ENCODE peak calls at places on chromosomes 2 and 18, in seven cellular contexts. O is body of pancreas, M is IMR-90, B is ovary, S is suprapubic skin, X is endothelial cell of umbilical vein, N is K562. Z is an unnamed sample. For H3K4me1, the result is how much of the 10 kb centered on the place peaks cover.

GRCh38 chr18:32576296-32576916 is 105.7 kb upstream of the GAREM1 start:
- DNase-seq in X (peak), B (no peak), S (no peak), O (no peak), N (peak), M (peak), Z (no peak)

GRCh38 chr2:25685030-25685429 is 11.7 kb upstream of the DTNB start:
- DNase-seq in S (no peak), X (no peak), M (no peak), B (no peak), N (no peak), O (no peak), Z (no peak)

GRCh38 chr2:36453652-36454051 is 98.1 kb downstream of the CRIM1 start:
- DNase-seq in B (no peak), S (no peak), X (no peak), N (no peak), O (no peak), M (peak), Z (no peak)

GRCh38 chr18:58359226-58360019 is 269.5 kb downstream of the ALPK2 start:
- DNase-seq in N (no peak), M (peak), X (no peak), S (no peak), B (no peak), O (no peak), Z (no peak)

GRCh38 chr18:47930086-47930843 is at the start of gene SMAD2:
- DNase-seq in M (peak), B (peak), N (peak), O (peak), S (peak), X (peak), Z (peak)

GRCh38 chr2:136527560-136527959 is 237.8 kb upstream of the THSD7B start:
- DNase-seq in S (no peak), N (peak), X (no peak), O (no peak), B (no peak), M (no peak), Z (no peak)

GRCh38 chr2:52512760-52513159 is 1254.8 kb upstream of the CHAC2 start:
- DNase-seq in B (no peak), M (no peak), S (no peak), X (no peak), N (no peak), O (no peak), Z (no peak)

GRCh38 chr2:217512259-217512658 is 490.5 kb downstream of the TNS1 start:
- DNase-seq in S (no peak), X (no peak), N (no peak), O (no peak), B (no peak), M (no peak), Z (no peak)

GRCh38 chr18:23038712-23039111 is 96.6 kb upstream of the CABLES1 start:
- DNase-seq in B (no peak), M (peak), S (no peak), O (no peak), X (no peak), N (no peak), Z (no peak)

GRCh38 chr2:127048969-127049897 is 57.7 kb downstream of the BIN1 start:
- DNase-seq in X (no peak), B (peak), N (no peak), S (peak), O (peak), M (no peak), Z (no peak)

GRCh38 chr2:63843093-63843492 is 1.4 kb downstream of the UGP2 start:
- DNase-seq in M (no peak), S (no peak), O (no peak), N (no peak), B (no peak), X (no peak), Z (no peak)

GRCh38 chr2:43082111-43082877 is 144.1 kb downstream of the ZFP36L2 start:
- DNase-seq in N (no peak), M (peak), X (peak), B (no peak), O (no peak), S (no peak), Z (peak)

GRCh38 chr2:226118471-226119429 is 680.9 kb downstream of the IRS1 start:
- DNase-seq in N (no peak), X (no peak), O (no peak), B (no peak), M (peak), S (no peak), Z (no peak)

GRCh38 chr2:72937356-72937669 is 20.0 kb downstream of the EMX1 start:
- DNase-seq in M (no peak), O (no peak), B (no peak), X (no peak), S (no peak), N (no peak), Z (no peak)

GRCh38 chr2:183035298-183035953 is 2.8 kb downstream of the NCKAP1 start:
- DNase-seq in N (peak), S (no peak), B (no peak), X (no peak), O (no peak), M (peak), Z (no peak)

GRCh38 chr18:46856975-46857374 is 60.3 kb downstream of the PIAS2 start:
- DNase-seq in N (no peak), X (no peak), S (no peak), M (no peak), O (no peak), B (no peak), Z (no peak)

GRCh38 chr2:13481201-13481600 is 764.5 kb downstream of the TRIB2 start:
- DNase-seq in M (no peak), X (no peak), O (no peak), N (no peak), S (no peak), B (no peak), Z (no peak)

GRCh38 chr2:105428387-105429018 is 29.7 kb upstream of the FHL2 start:
- DNase-seq in X (no peak), M (no peak), S (no peak), B (no peak), O (no peak), N (no peak), Z (no peak)

GRCh38 chr2:240586919-240587800 is 626 bp downstream of the CAPN10 start:
- DNase-seq in B (peak), O (no peak), X (peak), M (no peak), N (peak), S (no peak), Z (peak)

GRCh38 chr2:219285894-219286425 is 6.8 kb downstream of the DNAJB2 start:
- DNase-seq in S (no peak), X (no peak), N (peak), B (peak), O (no peak), M (peak), Z (no peak)

GRCh38 chr2:241180495-241180894 is 8.0 kb upstream of the ANO7 start:
- DNase-seq in M (no peak), B (no peak), N (no peak), O (no peak), X (no peak), S (no peak), Z (no peak)

GRCh38 chr18:76351961-76352581 is 143.0 kb downstream of the ZNF516 start:
- DNase-seq in S (no peak), B (peak), M (peak), X (no peak), N (no peak), O (peak), Z (no peak)

GRCh38 chr2:190858817-190859216 is 21.8 kb upstream of the GLS start:
- DNase-seq in N (no peak), S (no peak), O (no peak), B (no peak), M (peak), X (no peak), Z (no peak)

GRCh38 chr2:234980476-234981187 is 28.8 kb downstream of the SH3BP4 start:
- DNase-seq in O (peak), N (no peak), S (no peak), M (no peak), X (peak), B (no peak), Z (no peak)

GRCh38 chr18:22410126-22410525 is 7.6 kb downstream of the CTAGE1 start:
- DNase-seq in B (no peak), S (no peak), N (no peak), M (no peak), O (no peak), X (no peak), Z (no peak)

GRCh38 chr2:202479090-202479489 is 103.0 kb downstream of the BMPR2 start:
- DNase-seq in B (no peak), S (no peak), M (peak), O (no peak), X (no peak), N (no peak), Z (no peak)

GRCh38 chr2:317501-318424 is 29.9 kb upstream of the ALKAL2 start:
- DNase-seq in B (no peak), M (peak), O (no peak), N (peak), S (no peak), X (no peak), Z (no peak)

GRCh38 chr2:233838251-233838650 is 16.1 kb downstream of the HJURP start:
- DNase-seq in O (peak), X (no peak), B (no peak), S (peak), M (no peak), N (no peak), Z (peak)

GRCh38 chr18:9779630-9780029 is 71.5 kb downstream of the RAB31 start:
- DNase-seq in S (no peak), X (no peak), O (no peak), M (no peak), N (no peak), B (no peak), Z (no peak)

GRCh38 chr18:38033282-38033681 is 467.7 kb upstream of the CELF4 start:
- DNase-seq in S (no peak), X (no peak), B (no peak), N (no peak), M (no peak), O (no peak), Z (no peak)

GRCh38 chr2:190947711-190948251 is 66.2 kb downstream of the STAT1 start:
- DNase-seq in X (peak), O (no peak), M (peak), S (no peak), B (no peak), N (no peak), Z (no peak)

GRCh38 chr18:48345596-48345995 is 63.6 kb downstream of the ZBTB7C start:
- DNase-seq in B (no peak), O (peak), M (peak), X (no peak), N (no peak), S (peak), Z (no peak)

GRCh38 chr2:186624276-186624675 is 34.4 kb downstream of the ITGAV start:
- DNase-seq in N (no peak), O (no peak), M (no peak), X (no peak), S (no peak), B (no peak), Z (no peak)
- TF ChIP-seq POLR2A in N (no peak), O (no peak), M (no peak), X (no peak), S (no peak), B (no peak), Z (no peak)

GRCh38 chr2:163730556-163730955 is 5.3 kb downstream of the FIGN start:
- DNase-seq in N (no peak), S (no peak), B (no peak), O (no peak), X (no peak), M (no peak), Z (no peak)
- H3K4me1 ChIP-seq in N (under half), S (under half), B (under half), O (under half), X (under half), M (under half), Z (under half)

DNA sequence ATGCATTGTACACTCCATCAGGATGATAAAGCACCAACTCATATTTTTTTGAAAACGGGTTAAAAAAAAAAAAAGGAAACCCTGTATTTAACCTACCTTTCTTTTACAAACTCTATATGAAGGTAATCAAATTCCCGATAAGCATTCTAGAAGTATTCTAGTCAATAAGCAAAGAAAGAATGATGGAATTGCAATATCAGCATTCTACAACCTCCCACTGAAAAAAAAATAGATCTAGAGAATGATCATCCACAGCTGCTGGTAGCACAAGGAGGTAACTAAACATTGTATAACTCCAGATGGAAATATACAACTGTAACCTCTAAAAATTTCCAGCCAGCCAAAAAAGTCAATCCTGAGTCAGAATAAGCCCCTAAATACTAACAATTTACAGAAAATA is 95.3 kb upstream of the DCC start:
- DNase-seq in B (no peak), N (no peak), O (no peak), S (no peak), M (no peak), X (no peak), Z (no peak)
- TF ChIP-seq POLR2A in B (no peak), N (no peak), O (no peak), S (no peak), M (no peak), X (no peak), Z (no peak)

GRCh38 chr2:100105678-100106054 is 36.7 kb downstream of the AFF3 start:
- DNase-seq in N (no peak), O (no peak), B (peak), M (peak), X (no peak), S (no peak), Z (no peak)
- H3K4me1 ChIP-seq in N (under half), O (under half), B (under half), M (under half), X (under half), S (under half), Z (under half)

DNA sequence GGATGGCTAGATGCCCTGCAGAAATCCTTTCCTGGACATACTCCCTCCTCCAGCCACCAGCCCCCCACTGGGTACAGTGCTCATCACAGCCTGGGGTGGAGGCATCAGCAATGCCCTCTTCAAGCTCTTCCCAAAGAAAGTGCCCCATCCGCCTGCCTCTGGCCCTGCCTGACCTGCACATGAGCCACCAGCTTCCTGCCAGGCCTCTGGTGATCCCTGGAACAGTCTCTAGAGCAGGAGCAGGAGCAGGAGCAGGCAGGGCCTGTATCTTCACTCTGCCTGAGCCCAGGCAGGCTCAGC is 54.1 kb upstream of the CAB39 start:
- DNase-seq in N (no peak), S (no peak), M (no peak), B (no peak), O (no peak), X (no peak), Z (no peak)
- TF ChIP-seq POLR2A in N (no peak), S (no peak), M (no peak), B (no peak), O (no peak), X (no peak), Z (no peak)

DNA sequence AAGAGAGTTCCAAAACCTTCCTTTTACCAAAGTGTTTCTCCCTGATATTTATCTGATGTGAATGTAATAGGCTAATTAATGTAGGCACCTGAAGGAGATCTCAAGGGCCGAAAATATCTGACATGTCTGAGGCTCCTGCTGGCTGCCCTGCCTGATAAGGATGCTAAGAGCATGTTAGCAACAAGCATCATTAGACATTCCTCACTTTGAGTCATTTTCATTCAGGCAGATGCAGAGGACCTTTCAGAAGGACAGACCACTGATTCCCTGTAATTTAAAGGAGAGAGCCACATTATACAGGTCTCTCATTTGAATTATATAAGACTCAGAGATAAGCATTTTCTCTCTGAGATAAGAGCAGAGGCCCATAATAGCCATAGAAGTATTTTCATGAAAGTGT is 222.4 kb upstream of the NCKAP5 start:
- DNase-seq in M (peak), O (no peak), X (peak), N (no peak), B (no peak), S (no peak), Z (no peak)
- H3K4me1 ChIP-seq in M (under half), O (under half), X (under half), N (under half), B (under half), S (under half), Z (under half)